ENCODE peak calls at places on chromosomes 5 and 9, in seven cellular contexts. One of them, this sample, is unnamed.

GRCh38 chr9:129491486-129491855 is 129.4 kb downstream of the C9orf50 start:
- DNase-seq in BE2C: no peak
- DNase-seq in adipocyte: no peak
- DNase-seq in SJSA1: no peak
- DNase-seq in WERI-Rb-1: no peak
- DNase-seq in brain microvascular endothelial cell: no peak
- DNase-seq in mammary epithelial cell: no peak
- DNase-seq in this sample: no peak

GRCh38 chr5:60066502-60066901 is 173.0 kb upstream of the PDE4D start:
- DNase-seq in BE2C: no peak
- DNase-seq in adipocyte: peak; percentile 71
- DNase-seq in SJSA1: no peak
- DNase-seq in WERI-Rb-1: no peak
- DNase-seq in brain microvascular endothelial cell: peak; percentile 19
- DNase-seq in mammary epithelial cell: no peak
- DNase-seq in this sample: no peak

GRCh38 chr9:109507421-109507838 is 9.3 kb upstream of the PTPN3 start:
- DNase-seq in BE2C: no peak
- DNase-seq in adipocyte: peak; percentile 96
- DNase-seq in SJSA1: peak; percentile 52
- DNase-seq in WERI-Rb-1: no peak
- DNase-seq in brain microvascular endothelial cell: peak; percentile 90
- DNase-seq in mammary epithelial cell: no peak
- DNase-seq in this sample: no peak

GRCh38 chr5:133589286-133589685 is 23.1 kb downstream of the FSTL4 start:
- DNase-seq in BE2C: no peak
- DNase-seq in adipocyte: no peak
- DNase-seq in SJSA1: no peak
- DNase-seq in WERI-Rb-1: no peak
- DNase-seq in brain microvascular endothelial cell: no peak
- DNase-seq in mammary epithelial cell: no peak
- DNase-seq in this sample: no peak

GRCh38 chr5:155260798-155261197 is 247.2 kb downstream of the KIF4B start:
- DNase-seq in BE2C: no peak
- DNase-seq in adipocyte: no peak
- DNase-seq in SJSA1: no peak
- DNase-seq in WERI-Rb-1: peak; percentile 57
- DNase-seq in brain microvascular endothelial cell: no peak
- DNase-seq in mammary epithelial cell: no peak
- DNase-seq in this sample: no peak

GRCh38 chr9:131309526-131310276 is 20.2 kb downstream of the PLPP7 start:
- DNase-seq in BE2C: no peak
- DNase-seq in adipocyte: no peak
- DNase-seq in SJSA1: no peak
- DNase-seq in WERI-Rb-1: no peak
- DNase-seq in brain microvascular endothelial cell: no peak
- DNase-seq in mammary epithelial cell: no peak
- DNase-seq in this sample: no peak

GRCh38 chr5:57442080-57442839 is 40.4 kb downstream of the ACTBL2 start:
- DNase-seq in BE2C: no peak
- DNase-seq in adipocyte: peak; percentile 79
- DNase-seq in SJSA1: peak; percentile 73
- DNase-seq in WERI-Rb-1: no peak
- DNase-seq in brain microvascular endothelial cell: peak; percentile 97
- DNase-seq in mammary epithelial cell: peak; percentile 60
- DNase-seq in this sample: peak; percentile 79

GRCh38 chr5:39284552-39284951 is 65.2 kb upstream of the FYB1 start:
- DNase-seq in BE2C: no peak
- DNase-seq in adipocyte: no peak
- DNase-seq in SJSA1: no peak
- DNase-seq in WERI-Rb-1: no peak
- DNase-seq in brain microvascular endothelial cell: no peak
- DNase-seq in mammary epithelial cell: no peak
- DNase-seq in this sample: no peak

GRCh38 chr9:5614985-5615384 is 13.9 kb upstream of the RIC1 start:
- DNase-seq in BE2C: no peak
- DNase-seq in adipocyte: no peak
- DNase-seq in SJSA1: no peak
- DNase-seq in WERI-Rb-1: no peak
- DNase-seq in brain microvascular endothelial cell: no peak
- DNase-seq in mammary epithelial cell: no peak
- DNase-seq in this sample: no peak

GRCh38 chr5:125501396-125501795 is 755.0 kb upstream of the ZNF608 start:
- DNase-seq in BE2C: no peak
- DNase-seq in adipocyte: peak; percentile 23
- DNase-seq in SJSA1: no peak
- DNase-seq in WERI-Rb-1: no peak
- DNase-seq in brain microvascular endothelial cell: no peak
- DNase-seq in mammary epithelial cell: no peak
- DNase-seq in this sample: no peak

GRCh38 chr9:91065231-91066041 is 263.8 kb downstream of the SYK start:
- DNase-seq in BE2C: no peak
- DNase-seq in adipocyte: no peak
- DNase-seq in SJSA1: no peak
- DNase-seq in WERI-Rb-1: no peak
- DNase-seq in brain microvascular endothelial cell: no peak
- DNase-seq in mammary epithelial cell: no peak
- DNase-seq in this sample: no peak

GRCh38 chr5:151811593-151812321 is 40.0 kb downstream of the G3BP1 start:
- DNase-seq in BE2C: no peak
- DNase-seq in adipocyte: no peak
- DNase-seq in SJSA1: no peak
- DNase-seq in WERI-Rb-1: no peak
- DNase-seq in brain microvascular endothelial cell: peak; percentile 32
- DNase-seq in mammary epithelial cell: peak; percentile 16
- DNase-seq in this sample: no peak

GRCh38 chr5:95086932-95087818 is 197.7 kb downstream of the MCTP1 start:
- DNase-seq in BE2C: no peak
- DNase-seq in adipocyte: no peak
- DNase-seq in SJSA1: no peak
- DNase-seq in WERI-Rb-1: no peak
- DNase-seq in brain microvascular endothelial cell: no peak
- DNase-seq in mammary epithelial cell: no peak
- DNase-seq in this sample: no peak

GRCh38 chr9:135698236-135698635 is 1.0 kb downstream of the SOHLH1 start:
- DNase-seq in BE2C: no peak
- DNase-seq in adipocyte: no peak
- DNase-seq in SJSA1: no peak
- DNase-seq in WERI-Rb-1: no peak
- DNase-seq in brain microvascular endothelial cell: no peak
- DNase-seq in mammary epithelial cell: no peak
- DNase-seq in this sample: no peak

GRCh38 chr5:112548246-112548982 is 129.3 kb upstream of the EPB41L4A start:
- DNase-seq in BE2C: no peak
- DNase-seq in adipocyte: peak; percentile 71
- DNase-seq in SJSA1: no peak
- DNase-seq in WERI-Rb-1: no peak
- DNase-seq in brain microvascular endothelial cell: peak; percentile 95
- DNase-seq in mammary epithelial cell: peak; percentile 39
- DNase-seq in this sample: no peak

GRCh38 chr5:149099920-149100319 is 37.1 kb upstream of the SH3TC2 start:
- DNase-seq in BE2C: no peak
- DNase-seq in adipocyte: no peak
- DNase-seq in SJSA1: no peak
- DNase-seq in WERI-Rb-1: no peak
- DNase-seq in brain microvascular endothelial cell: no peak
- DNase-seq in mammary epithelial cell: no peak
- DNase-seq in this sample: no peak

GRCh38 chr9:38428062-38428461 is 3.8 kb upstream of the IGFBPL1 start:
- DNase-seq in BE2C: no peak
- DNase-seq in adipocyte: no peak
- DNase-seq in SJSA1: no peak
- DNase-seq in WERI-Rb-1: no peak
- DNase-seq in brain microvascular endothelial cell: no peak
- DNase-seq in mammary epithelial cell: no peak
- DNase-seq in this sample: no peak

GRCh38 chr5:158832096-158832495 is 267.6 kb downstream of the EBF1 start:
- DNase-seq in BE2C: no peak
- DNase-seq in adipocyte: peak; percentile 44
- DNase-seq in SJSA1: no peak
- DNase-seq in WERI-Rb-1: no peak
- DNase-seq in brain microvascular endothelial cell: no peak
- DNase-seq in mammary epithelial cell: no peak
- DNase-seq in this sample: no peak

GRCh38 chr5:128559300-128560297 is 21.6 kb upstream of the FBN2 start:
- DNase-seq in BE2C: no peak
- DNase-seq in adipocyte: peak; percentile 73
- DNase-seq in SJSA1: no peak
- DNase-seq in WERI-Rb-1: no peak
- DNase-seq in brain microvascular endothelial cell: peak; percentile 33
- DNase-seq in mammary epithelial cell: peak; percentile 31
- DNase-seq in this sample: no peak

GRCh38 chr9:133563286-133564213 is 29.0 kb downstream of the ADAMTSL2 start:
- DNase-seq in BE2C: peak; percentile 67
- DNase-seq in adipocyte: peak; percentile 25
- DNase-seq in SJSA1: no peak
- DNase-seq in WERI-Rb-1: no peak
- DNase-seq in brain microvascular endothelial cell: no peak
- DNase-seq in mammary epithelial cell: no peak
- DNase-seq in this sample: no peak

GRCh38 chr5:110088676-110089436 is 399.1 kb downstream of the MAN2A1 start:
- DNase-seq in BE2C: no peak
- DNase-seq in adipocyte: peak; percentile 7
- DNase-seq in SJSA1: no peak
- DNase-seq in WERI-Rb-1: no peak
- DNase-seq in brain microvascular endothelial cell: no peak
- DNase-seq in mammary epithelial cell: peak; percentile 94
- DNase-seq in this sample: no peak

GRCh38 chr5:62457071-62457470 is 44.5 kb downstream of the IPO11 start:
- DNase-seq in BE2C: no peak
- DNase-seq in adipocyte: peak; percentile 35
- DNase-seq in SJSA1: no peak
- DNase-seq in WERI-Rb-1: no peak
- DNase-seq in brain microvascular endothelial cell: peak; percentile 24
- DNase-seq in mammary epithelial cell: peak; percentile 56
- DNase-seq in this sample: no peak

GRCh38 chr9:7374966-7375650 is 424.5 kb downstream of the DMAC1 start:
- DNase-seq in BE2C: no peak
- DNase-seq in adipocyte: no peak
- DNase-seq in SJSA1: no peak
- DNase-seq in WERI-Rb-1: no peak
- DNase-seq in brain microvascular endothelial cell: no peak
- DNase-seq in mammary epithelial cell: no peak
- DNase-seq in this sample: no peak

GRCh38 chr5:76544268-76544926 is 78.8 kb downstream of the F2RL2 start:
- DNase-seq in BE2C: no peak
- DNase-seq in adipocyte: no peak
- DNase-seq in SJSA1: no peak
- DNase-seq in WERI-Rb-1: peak; percentile 76
- DNase-seq in brain microvascular endothelial cell: peak; percentile 39
- DNase-seq in mammary epithelial cell: peak; percentile 16
- DNase-seq in this sample: no peak

DNA sequence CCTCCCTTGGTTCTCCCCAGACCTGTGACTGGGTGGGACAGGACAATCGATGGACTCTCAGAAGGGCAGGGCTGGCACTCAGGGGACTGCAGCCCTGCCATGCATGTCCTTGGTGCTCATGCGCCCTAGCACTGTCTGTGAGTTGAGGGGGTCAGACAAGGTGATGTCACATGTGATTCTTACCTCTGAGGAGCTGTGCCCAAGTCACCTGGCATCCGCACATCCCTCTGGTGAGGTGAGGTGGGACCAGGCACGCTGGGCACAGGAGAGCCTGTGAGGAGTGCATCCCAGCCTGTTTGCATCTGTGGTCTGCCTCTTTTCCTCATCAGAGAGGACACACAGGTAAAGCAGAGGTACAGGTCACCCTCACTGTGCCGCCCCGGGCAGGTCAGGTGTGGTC is 14.7 kb downstream of the TRIP13 start:
- DNase-seq in BE2C: no peak
- DNase-seq in adipocyte: no peak
- DNase-seq in SJSA1: no peak
- DNase-seq in WERI-Rb-1: no peak
- DNase-seq in brain microvascular endothelial cell: no peak
- DNase-seq in mammary epithelial cell: no peak
- DNase-seq in this sample: no peak
- H3K36me3 ChIP-seq in BE2C: peaks cover 56% of the 10 kb centered on the region
- H3K36me3 ChIP-seq in adipocyte: peaks cover 3% of the 10 kb centered on the region
- H3K36me3 ChIP-seq in SJSA1: peaks cover 63% of the 10 kb centered on the region
- H3K36me3 ChIP-seq in WERI-Rb-1: peaks cover 66% of the 10 kb centered on the region
- H3K36me3 ChIP-seq in brain microvascular endothelial cell: peaks cover 4% of the 10 kb centered on the region
- H3K36me3 ChIP-seq in mammary epithelial cell: peaks cover 11% of the 10 kb centered on the region
- H3K36me3 ChIP-seq in this sample: peaks cover 45% of the 10 kb centered on the region

GRCh38 chr9:100581081-100581480 is 3.2 kb downstream of the CAVIN4 start:
- DNase-seq in BE2C: no peak
- DNase-seq in adipocyte: no peak
- DNase-seq in SJSA1: no peak
- DNase-seq in WERI-Rb-1: no peak
- DNase-seq in brain microvascular endothelial cell: no peak
- DNase-seq in mammary epithelial cell: no peak
- DNase-seq in this sample: no peak
- H3K4me3 ChIP-seq in BE2C: no peak overlapping the region
- H3K4me3 ChIP-seq in adipocyte: no peak overlapping the region
- H3K4me3 ChIP-seq in SJSA1: no peak overlapping the region
- H3K4me3 ChIP-seq in WERI-Rb-1: no peak overlapping the region
- H3K4me3 ChIP-seq in brain microvascular endothelial cell: no peak overlapping the region
- H3K4me3 ChIP-seq in mammary epithelial cell: no peak overlapping the region
- H3K4me3 ChIP-seq in this sample: no peak overlapping the region

DNA sequence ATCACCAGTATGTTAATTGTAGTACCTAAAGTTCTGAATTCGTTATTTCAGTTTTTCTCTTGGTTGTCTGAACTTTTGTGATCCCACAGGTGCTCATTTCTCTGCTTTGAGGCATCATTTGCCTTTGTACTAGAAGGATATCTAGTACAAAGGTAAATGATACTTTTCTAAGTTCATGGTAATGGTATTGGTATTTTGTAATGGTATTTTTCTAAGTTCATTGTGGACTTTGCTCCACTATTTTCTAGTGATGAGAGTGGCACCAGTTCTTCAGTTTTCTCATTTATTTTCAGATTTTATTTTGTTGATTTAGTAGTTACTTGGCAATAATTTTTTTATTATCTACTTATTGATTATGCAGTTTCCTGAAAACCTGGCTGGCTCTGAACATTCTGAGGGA is 42.0 kb downstream of the RAB24 start:
- DNase-seq in BE2C: no peak
- DNase-seq in adipocyte: no peak
- DNase-seq in SJSA1: no peak
- DNase-seq in WERI-Rb-1: no peak
- DNase-seq in brain microvascular endothelial cell: no peak
- DNase-seq in mammary epithelial cell: no peak
- DNase-seq in this sample: no peak
- H3K36me3 ChIP-seq in BE2C: peaks cover 68% of the 10 kb centered on the region
- H3K36me3 ChIP-seq in adipocyte: peaks cover 66% of the 10 kb centered on the region
- H3K36me3 ChIP-seq in SJSA1: peaks cover 80% of the 10 kb centered on the region
- H3K36me3 ChIP-seq in WERI-Rb-1: no peaks in the 10 kb centered on the region
- H3K36me3 ChIP-seq in brain microvascular endothelial cell: peaks cover 29% of the 10 kb centered on the region
- H3K36me3 ChIP-seq in mammary epithelial cell: peaks cover 26% of the 10 kb centered on the region
- H3K36me3 ChIP-seq in this sample: peaks cover 59% of the 10 kb centered on the region

GRCh38 chr5:107592515-107592914 is 78.2 kb downstream of the EFNA5 start:
- DNase-seq in BE2C: peak; percentile 17
- DNase-seq in adipocyte: no peak
- DNase-seq in SJSA1: no peak
- DNase-seq in WERI-Rb-1: no peak
- DNase-seq in brain microvascular endothelial cell: no peak
- DNase-seq in mammary epithelial cell: no peak
- DNase-seq in this sample: no peak

GRCh38 chr5:107593009-107593408 is 77.7 kb downstream of the EFNA5 start:
- DNase-seq in BE2C: peak; percentile 65
- DNase-seq in adipocyte: no peak
- DNase-seq in SJSA1: no peak
- DNase-seq in WERI-Rb-1: no peak
- DNase-seq in brain microvascular endothelial cell: no peak
- DNase-seq in mammary epithelial cell: no peak
- DNase-seq in this sample: no peak

GRCh38 chr5:107594253-107595045 is 76.3 kb downstream of the EFNA5 start:
- DNase-seq in BE2C: no peak
- DNase-seq in adipocyte: no peak
- DNase-seq in SJSA1: no peak
- DNase-seq in WERI-Rb-1: no peak
- DNase-seq in brain microvascular endothelial cell: no peak
- DNase-seq in mammary epithelial cell: peak; percentile 31
- DNase-seq in this sample: no peak

GRCh38 chr5:107589520-107590193 is 81.1 kb downstream of the EFNA5 start:
- DNase-seq in BE2C: no peak
- DNase-seq in adipocyte: no peak
- DNase-seq in SJSA1: no peak
- DNase-seq in WERI-Rb-1: no peak
- DNase-seq in brain microvascular endothelial cell: no peak
- DNase-seq in mammary epithelial cell: no peak
- DNase-seq in this sample: no peak
- H3K4me3 ChIP-seq in BE2C: no peak overlapping the region
- H3K4me3 ChIP-seq in adipocyte: no peak overlapping the region
- H3K4me3 ChIP-seq in SJSA1: no peak overlapping the region
- H3K4me3 ChIP-seq in WERI-Rb-1: no peak overlapping the region
- H3K4me3 ChIP-seq in brain microvascular endothelial cell: no peak overlapping the region
- H3K4me3 ChIP-seq in mammary epithelial cell: no peak overlapping the region
- H3K4me3 ChIP-seq in this sample: no peak overlapping the region